ENCODE peak calls at places on chromosomes 4 and X, in eight cellular contexts. Z is thoracic aorta, F is tibial artery, T is ovary, D is tibial nerve, U is lower lobe of right lung, A is mammary epithelial cell, M is PC-3. Q is an unnamed sample.
A peak's percentile ranks its signal among the peaks of the same experiment; 100 is the strongest.

GRCh38 chr4:110793381-110793801 is 170.5 kb upstream of the PITX2 start:
- DNase-seq in U (no peak), T (no peak), Z (no peak), D (no peak), F (no peak), M (no peak), A (no peak), Q (no peak)

GRCh38 chr4:128393111-128393704 is 105.6 kb upstream of the PGRMC2 start:
- DNase-seq in D (no peak), Z (no peak), F (no peak), U (no peak), M (no peak), A (no peak), T (no peak), Q (no peak)

GRCh38 chrX:9308426-9308825 is 156.4 kb upstream of the TBL1X start:
- DNase-seq in M (no peak), U (no peak), F (no peak), A (no peak), D (no peak), T (no peak), Z (no peak), Q (no peak)

GRCh38 chr4:113445286-113445685 is 316.3 kb downstream of the CAMK2D start:
- DNase-seq in M (peak; percentile 82), D (peak; percentile 30), Z (peak; percentile 37), T (peak; percentile 49), F (peak; percentile 86), U (no peak), A (peak; percentile 97), Q (peak; percentile 40)

GRCh38 chr4:175457956-175458355 is 354.1 kb downstream of the GPM6A start:
- DNase-seq in M (peak; percentile 32), A (peak; percentile 33), D (no peak), Z (no peak), T (no peak), F (no peak), U (no peak), Q (no peak)

GRCh38 chr4:80434238-80434637 is 98.7 kb downstream of the CFAP299 start:
- DNase-seq in U (no peak), M (peak; percentile 39), T (no peak), A (no peak), D (no peak), Z (no peak), F (no peak), Q (no peak)

GRCh38 chr4:164221631-164222030 is 532.3 kb upstream of the SMIM31 start:
- DNase-seq in D (no peak), T (no peak), Z (no peak), U (no peak), F (no peak), A (peak; percentile 57), M (peak; percentile 66), Q (no peak)

GRCh38 chrX:102966701-102967100 is 29.6 kb downstream of the RAB40AL start:
- DNase-seq in Z (no peak), F (no peak), U (no peak), M (no peak), T (no peak), D (no peak), A (no peak), Q (no peak)

GRCh38 chrX:69277961-69278795 is 112.9 kb upstream of the PJA1 start:
- DNase-seq in Z (no peak), D (no peak), M (no peak), F (no peak), A (no peak), U (no peak), T (no peak), Q (no peak)

GRCh38 chr4:154597798-154598774 is 7.5 kb upstream of the FGA start:
- DNase-seq in F (no peak), Z (no peak), M (no peak), T (no peak), D (no peak), A (no peak), U (no peak), Q (no peak)

GRCh38 chrX:38175140-38175539 is 45.5 kb downstream of the SRPX start:
- DNase-seq in D (no peak), M (peak; percentile 66), Z (no peak), T (peak; percentile 42), F (no peak), A (peak; percentile 21), U (no peak), Q (no peak)

GRCh38 chrX:46627044-46627443 is 53.5 kb downstream of the CHST7 start:
- DNase-seq in U (no peak), M (no peak), A (no peak), Z (no peak), T (no peak), D (no peak), F (no peak), Q (no peak)

GRCh38 chrX:54695231-54695630 is 102.8 kb downstream of the ITIH6 start:
- DNase-seq in T (no peak), M (peak; percentile 63), A (peak; percentile 44), U (no peak), Z (no peak), F (no peak), D (no peak), Q (no peak)

DNA sequence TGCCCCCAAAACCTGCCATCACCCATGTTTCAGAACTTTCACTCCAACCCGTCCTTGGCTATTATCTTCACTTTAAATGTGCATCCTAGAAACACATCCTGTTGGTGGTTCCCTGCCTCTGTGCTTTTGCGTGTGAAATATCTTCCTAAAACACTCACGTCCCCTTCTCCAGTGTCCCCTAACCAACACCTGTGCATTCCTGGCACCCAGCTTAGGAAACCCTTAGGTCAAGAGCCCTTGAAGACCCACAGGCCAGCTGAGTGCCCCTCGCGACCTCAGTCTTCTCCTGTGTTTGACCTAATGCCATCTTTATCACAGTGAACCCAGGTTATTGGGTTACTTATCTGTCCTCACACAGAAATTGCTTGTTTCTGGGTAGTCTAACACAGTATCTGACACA is 117.6 kb downstream of the STK32B start:
- DNase-seq in M (no peak), T (no peak), D (no peak), F (no peak), A (no peak), U (no peak), Z (no peak), Q (no peak)
- TF ChIP-seq CTCF in M (no peak), T (no peak), D (no peak), F (no peak), A (no peak), U (no peak), Z (no peak), Q (no peak)

GRCh38 chr4:74206088-74206826 is 48.3 kb downstream of the MTHFD2L start:
- DNase-seq in F (no peak), A (no peak), U (no peak), D (no peak), T (no peak), Z (no peak), M (no peak), Q (no peak)
- H3K27ac ChIP-seq in F (no peak overlapping the region), A (peak overlapping the region; percentile 12), U (no peak overlapping the region), D (no peak overlapping the region), T (no peak overlapping the region), Z (peak overlapping the region; percentile 54), M (no peak overlapping the region), Q (no peak overlapping the region)

GRCh38 chr4:3524920-3525319 is 7.3 kb downstream of the LRPAP1 start:
- DNase-seq in Z (no peak), D (no peak), U (peak; percentile 30), A (no peak), T (peak; percentile 20), M (no peak), F (peak; percentile 53), Q (peak; percentile 53)
- H3K36me3 ChIP-seq in Z (peaks cover 46% of the 10 kb centered on the region), D (peaks cover 89% of the 10 kb centered on the region), U (peaks cover 85% of the 10 kb centered on the region), A (peaks cover 10% of the 10 kb centered on the region), T (peaks cover 2% of the 10 kb centered on the region), M (no peaks in the 10 kb centered on the region), F (peaks cover 36% of the 10 kb centered on the region), Q (peaks cover 95% of the 10 kb centered on the region)

GRCh38 chr4:23456864-23457263 is 433.0 kb downstream of the PPARGC1A start:
- DNase-seq in M (no peak), U (no peak), F (no peak), A (no peak), D (no peak), Z (no peak), T (no peak), Q (no peak)

GRCh38 chr4:23458061-23458460 is 431.8 kb downstream of the PPARGC1A start:
- DNase-seq in A (no peak), M (no peak), T (no peak), U (no peak), D (no peak), F (no peak), Z (no peak), Q (no peak)

GRCh38 chr4:23455482-23455881 is 434.4 kb downstream of the PPARGC1A start:
- DNase-seq in A (no peak), M (peak; percentile 15), F (no peak), Z (no peak), U (no peak), D (no peak), T (no peak), Q (no peak)
- TF ChIP-seq CTCF in A (no peak), M (peak; percentile 27), F (no peak), Z (no peak), U (no peak), D (no peak), T (no peak), Q (no peak)

GRCh38 chr4:91577864-91578263 is 725.9 kb upstream of the GRID2 start:
- DNase-seq in Z (no peak), F (no peak), A (no peak), T (no peak), U (no peak), D (no peak), M (no peak), Q (no peak)
- H3K27ac ChIP-seq in Z (no peak overlapping the region), F (no peak overlapping the region), A (no peak overlapping the region), T (no peak overlapping the region), U (no peak overlapping the region), D (no peak overlapping the region), M (no peak overlapping the region), Q (no peak overlapping the region)

GRCh38 chr4:84688605-84689004 is 105.7 kb downstream of the CDS1 start:
- DNase-seq in T (no peak), U (no peak), F (no peak), A (no peak), M (no peak), Z (no peak), D (no peak), Q (no peak)
- H3K36me3 ChIP-seq in T (no peaks in the 10 kb centered on the region), U (peaks cover 86% of the 10 kb centered on the region), F (peaks cover 70% of the 10 kb centered on the region), A (peaks cover 8% of the 10 kb centered on the region), M (peaks cover 12% of the 10 kb centered on the region), Z (peaks cover 13% of the 10 kb centered on the region), D (peaks cover 82% of the 10 kb centered on the region), Q (peaks cover 96% of the 10 kb centered on the region)

GRCh38 chr4:107708225-107708624 is 11.8 kb downstream of the PAPSS1 start:
- DNase-seq in M (peak; percentile 56), U (no peak), T (no peak), D (no peak), A (peak; percentile 46), F (no peak), Z (no peak), Q (no peak)
- TF ChIP-seq CTCF in M (no peak), U (no peak), T (no peak), D (no peak), A (no peak), F (no peak), Z (no peak), Q (no peak)

DNA sequence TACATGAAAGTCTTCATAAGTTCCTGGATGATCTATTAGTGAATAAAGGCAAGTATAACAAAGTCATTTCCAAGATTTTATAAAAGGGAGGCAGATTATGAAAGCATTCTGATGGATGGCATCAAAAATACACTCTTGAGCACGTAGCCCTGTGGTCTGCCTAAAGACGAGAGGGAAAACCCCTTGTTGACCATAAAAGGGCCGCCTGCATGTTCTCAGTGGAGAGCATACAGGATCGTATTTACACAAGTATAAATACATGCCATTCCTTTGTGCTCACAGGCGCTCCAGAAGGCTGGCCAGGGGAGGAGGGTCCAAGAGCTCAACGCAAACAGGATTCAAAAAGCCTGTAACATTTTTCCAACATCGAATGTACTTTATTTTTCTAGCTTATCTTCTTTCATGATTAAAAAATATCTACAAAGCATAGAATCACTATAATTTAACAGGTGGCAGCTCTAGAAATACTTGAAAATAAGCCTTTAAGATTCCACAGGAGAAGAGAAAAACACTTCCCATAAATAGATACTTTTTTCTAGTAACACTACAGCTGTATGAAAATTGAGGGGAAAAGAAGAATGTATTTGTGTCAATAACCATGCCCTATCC is 29.6 kb downstream of the PDGFC start:
- DNase-seq in Z (no peak), M (peak; percentile 90), T (peak; percentile 47), U (peak; percentile 64), A (peak; percentile 80), D (no peak), F (no peak), Q (peak; percentile 69)
- H3K27ac ChIP-seq in Z (peak overlapping the region; percentile 85), M (peak overlapping the region; percentile 70), T (peak overlapping the region; percentile 22), U (no peak overlapping the region), A (peak overlapping the region; percentile 55), D (no peak overlapping the region), F (peak overlapping the region; percentile 80), Q (no peak overlapping the region)

Q was measured in left lung.